ENCODE peak calls at places on chromosomes 4 and X, in ten cellular contexts. S is OCI-LY7, G is lower lobe of right lung, W is tibial artery, C is GM13976, Y is AG10803, D is GM12865, Z is neural crest cell, J is nephron progenitor cell, I is A549. X is an unnamed sample.

GRCh38 chr4:60133414-60133813 is 1066.7 kb upstream of the ADGRL3 start:
- DNase-seq in Z (no peak), J (no peak), D (no peak), G (no peak), S (no peak), Y (no peak), C (no peak), I (no peak), W (no peak), X (no peak)

GRCh38 chr4:59869559-59869958 is 1330.6 kb upstream of the ADGRL3 start:
- DNase-seq in Y (no peak), C (no peak), I (no peak), W (no peak), J (no peak), S (no peak), G (no peak), D (no peak), Z (no peak), X (no peak)

GRCh38 chr4:26099967-26100366 is 185.9 kb downstream of the SMIM20 start:
- DNase-seq in Z (no peak), D (no peak), I (no peak), W (no peak), G (no peak), Y (no peak), J (no peak), S (no peak), C (no peak), X (no peak)

GRCh38 chrX:139758250-139758649 is 50.3 kb upstream of the MCF2 start:
- DNase-seq in Y (no peak), J (no peak), Z (no peak), W (no peak), C (no peak), G (no peak), S (no peak), D (no peak), I (no peak), X (no peak)

GRCh38 chrX:136768469-136769084 is 12.2 kb downstream of the ARHGEF6 start:
- DNase-seq in I (no peak), G (peak), S (peak), W (peak), Z (no peak), D (peak), J (no peak), C (peak), Y (peak), X (peak)

GRCh38 chr4:120680647-120681228 is 241.8 kb downstream of the PRDM5 start:
- DNase-seq in I (no peak), C (no peak), W (no peak), Y (no peak), J (no peak), Z (no peak), D (peak), S (no peak), G (no peak), X (no peak)

GRCh38 chrX:40759374-40759773 is 24.0 kb upstream of the MED14 start:
- DNase-seq in W (no peak), I (no peak), C (no peak), Y (no peak), G (no peak), D (peak), J (no peak), Z (no peak), S (no peak), X (no peak)

GRCh38 chr4:27360651-27361347 is 500.2 kb downstream of the STIM2 start:
- DNase-seq in W (no peak), S (no peak), G (no peak), D (no peak), Z (peak), J (no peak), C (no peak), Y (peak), I (no peak), X (no peak)

GRCh38 chr4:137664055-137664405 is 131.7 kb upstream of the PCDH18 start:
- DNase-seq in Z (no peak), D (no peak), G (no peak), C (no peak), Y (peak), J (no peak), W (no peak), I (no peak), S (no peak), X (no peak)

GRCh38 chr4:185839204-185839712 is 27.3 kb upstream of the SORBS2 start:
- DNase-seq in S (no peak), Y (peak), G (no peak), I (peak), W (peak), J (peak), D (peak), Z (peak), C (no peak), X (no peak)

GRCh38 chrX:152735860-152736511 is 2.4 kb downstream of the MAGEA12 start:
- DNase-seq in G (no peak), C (no peak), I (no peak), Y (no peak), D (no peak), W (no peak), J (no peak), Z (no peak), S (no peak), X (no peak)
- TF ChIP-seq CTCF in G (no peak), C (no peak), I (no peak), Y (no peak), D (no peak), W (no peak), J (no peak), Z (no peak), S (no peak), X (no peak)

DNA sequence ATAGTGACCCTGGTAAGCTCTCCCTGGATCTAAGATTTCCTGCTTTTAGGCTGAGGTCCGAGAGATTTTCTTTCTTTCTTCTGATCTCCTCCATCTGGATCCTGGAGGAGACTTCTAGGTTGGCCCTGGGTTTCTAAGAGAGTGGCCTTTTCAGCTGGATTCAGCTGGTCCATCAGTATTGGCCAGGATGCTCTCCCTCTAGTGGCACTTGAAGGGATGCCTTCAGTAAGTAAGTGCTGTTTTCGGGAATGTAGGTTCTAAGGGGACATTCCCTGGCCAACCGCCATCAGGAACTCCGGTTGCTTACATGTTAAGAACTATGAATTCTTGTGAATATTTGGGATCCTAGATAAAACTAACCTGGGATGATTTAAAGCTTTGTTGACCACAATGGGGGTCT is 56.9 kb downstream of the SERTM2 start:
- DNase-seq in Y (no peak), D (no peak), W (no peak), Z (no peak), J (peak), G (no peak), C (no peak), I (peak), S (no peak), X (no peak)
- TF ChIP-seq CTCF in Y (peak), D (peak), W (no peak), Z (peak), J (peak), G (no peak), C (peak), I (no peak), S (peak), X (no peak)

DNA sequence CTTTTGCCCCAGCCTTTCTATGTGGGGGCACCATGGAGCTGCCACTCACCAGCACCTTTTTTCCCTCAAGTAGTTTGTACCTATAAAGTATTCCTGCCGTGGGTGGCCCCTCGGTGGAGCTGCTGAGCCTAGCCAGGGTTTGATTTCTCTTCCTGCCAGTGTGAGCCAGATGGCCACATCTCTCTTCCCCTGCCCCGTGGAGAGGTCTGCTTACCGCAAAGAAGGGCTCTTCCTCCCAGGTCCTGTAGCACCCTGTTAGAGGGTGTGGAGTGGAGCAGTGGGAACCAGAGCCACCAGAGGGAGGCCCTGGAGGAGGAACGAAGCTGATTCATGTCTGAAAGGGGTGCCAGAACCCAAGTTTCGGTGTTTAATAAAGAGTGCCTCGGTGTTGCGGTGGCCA is 95.4 kb downstream of the PTTG2 start:
- DNase-seq in D (no peak), Z (no peak), Y (no peak), W (no peak), C (no peak), S (no peak), I (no peak), G (no peak), J (no peak), X (no peak)
- TF ChIP-seq CTCF in D (no peak), Z (no peak), Y (no peak), W (no peak), C (no peak), S (no peak), I (no peak), G (no peak), J (no peak), X (no peak)

DNA sequence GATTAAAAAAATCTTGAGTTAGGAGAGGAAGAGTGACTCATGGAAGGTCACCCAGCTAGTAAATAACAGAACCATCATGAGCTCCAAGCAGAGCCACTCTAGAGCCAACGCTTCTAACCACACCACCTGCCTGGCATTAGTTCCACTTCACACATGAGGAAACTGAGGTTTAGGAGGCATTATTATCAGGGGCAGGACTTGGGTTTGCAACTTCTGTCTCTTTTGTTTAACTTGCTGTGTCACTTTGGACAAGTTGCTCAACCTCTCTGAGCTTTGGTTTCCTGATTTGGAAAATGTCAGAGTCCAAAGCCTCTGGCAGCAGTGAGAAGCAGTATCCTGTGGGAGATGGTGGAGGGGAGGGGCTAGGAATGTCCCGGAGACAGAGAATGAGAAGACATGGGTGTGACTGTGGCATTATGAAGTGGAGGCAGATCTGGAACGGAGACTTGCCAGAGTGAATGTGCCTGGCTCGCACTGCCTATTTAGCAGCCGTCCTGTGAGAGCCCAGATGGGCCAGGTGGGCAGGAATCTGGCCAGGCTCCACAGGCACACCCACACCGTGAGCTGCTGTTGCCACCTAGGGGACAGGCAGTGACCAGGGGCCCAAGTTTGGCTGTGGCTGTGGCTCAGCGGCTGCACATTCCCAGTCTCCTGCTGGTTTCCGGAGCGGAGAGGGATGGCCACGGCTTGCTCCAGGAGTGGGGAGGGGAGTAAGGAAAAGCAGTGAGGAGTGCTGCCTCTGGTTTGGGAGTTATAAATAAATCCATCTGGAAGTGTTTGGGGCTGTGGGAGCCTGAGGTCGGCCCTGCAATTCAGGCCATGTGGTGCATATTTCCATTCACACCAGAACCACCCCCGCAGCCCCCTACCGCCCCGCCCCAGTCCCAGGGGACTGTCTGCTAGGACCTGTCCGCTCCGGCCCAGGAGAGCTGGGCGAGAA is 93.4 kb downstream of the NHSL2 start:
- DNase-seq in I (peak), J (peak), W (peak), S (no peak), D (no peak), Z (no peak), Y (peak), G (no peak), C (no peak), X (no peak)
- TF ChIP-seq CTCF in I (peak), J (peak), W (no peak), S (no peak), D (no peak), Z (peak), Y (peak), G (no peak), C (no peak), X (no peak)

GRCh38 chr4:117447925-117448324 is 362.5 kb upstream of the TRAM1L1 start:
- DNase-seq in C (no peak), S (peak), D (peak), G (no peak), Y (no peak), J (no peak), W (no peak), Z (no peak), I (peak), X (peak)
- TF ChIP-seq CTCF in C (no peak), S (peak), D (peak), G (no peak), Y (no peak), J (no peak), W (no peak), Z (peak), I (no peak), X (no peak)

GRCh38 chrX:110155759-110156158 is 152.8 kb downstream of the TMEM164 start:
- DNase-seq in C (no peak), S (no peak), D (no peak), J (no peak), I (no peak), G (no peak), W (no peak), Y (no peak), Z (no peak), X (no peak)

GRCh38 chrX:110157444-110157843 is 154.5 kb downstream of the TMEM164 start:
- DNase-seq in J (no peak), D (no peak), G (no peak), Y (no peak), S (no peak), C (no peak), W (no peak), I (no peak), Z (no peak), X (no peak)

GRCh38 chrX:110159235-110159634 is 156.3 kb downstream of the TMEM164 start:
- DNase-seq in C (no peak), I (no peak), Z (no peak), G (no peak), D (no peak), W (no peak), Y (no peak), J (no peak), S (peak), X (peak)

GRCh38 chrX:110153900-110154299 is 151.0 kb downstream of the TMEM164 start:
- DNase-seq in Z (no peak), I (no peak), S (no peak), J (no peak), Y (no peak), G (no peak), D (no peak), C (no peak), W (no peak), X (no peak)

GRCh38 chrX:110156167-110156754 is 153.3 kb downstream of the TMEM164 start:
- DNase-seq in W (no peak), G (no peak), Y (peak), J (no peak), D (no peak), C (no peak), Z (no peak), I (no peak), S (peak), X (no peak)
- TF ChIP-seq CTCF in W (peak), G (peak), Y (peak), J (peak), D (peak), C (no peak), Z (peak), I (peak), S (peak), X (peak)